ENCODE peak calls at places on chromosomes 16 and 17, in nine cellular contexts. One of them, this sample, is unnamed.
A peak's percentile ranks its signal among the peaks of the same experiment; 100 is the strongest.

GRCh38 chr16:88921603-88921995 is 55.1 kb upstream of the PABPN1L start:
- DNase-seq in fibroblast of lung: no peak
- DNase-seq in H1: no peak
- DNase-seq in aorta: no peak
- DNase-seq in naive thymus-derived CD4-positive, alpha-beta T cell: no peak
- DNase-seq in adrenal gland: no peak
- DNase-seq in ascending aorta: no peak
- DNase-seq in mesendoderm: no peak
- DNase-seq in heart left ventricle: no peak
- DNase-seq in this sample: no peak

GRCh38 chr17:72788950-72789585 is 303.4 kb downstream of the SLC39A11 start:
- DNase-seq in fibroblast of lung: peak; percentile 39
- DNase-seq in H1: no peak
- DNase-seq in aorta: no peak
- DNase-seq in naive thymus-derived CD4-positive, alpha-beta T cell: no peak
- DNase-seq in adrenal gland: no peak
- DNase-seq in ascending aorta: no peak
- DNase-seq in mesendoderm: peak; percentile 68
- DNase-seq in heart left ventricle: no peak
- DNase-seq in this sample: no peak

GRCh38 chr17:30947796-30948195 is 23.0 kb upstream of the RNF135 start:
- DNase-seq in fibroblast of lung: no peak
- DNase-seq in H1: no peak
- DNase-seq in aorta: no peak
- DNase-seq in naive thymus-derived CD4-positive, alpha-beta T cell: no peak
- DNase-seq in adrenal gland: no peak
- DNase-seq in ascending aorta: no peak
- DNase-seq in mesendoderm: no peak
- DNase-seq in heart left ventricle: no peak
- DNase-seq in this sample: no peak

GRCh38 chr17:48191362-48191761 is 83.8 kb downstream of the SNX11 start:
- DNase-seq in fibroblast of lung: no peak
- DNase-seq in H1: no peak
- DNase-seq in aorta: no peak
- DNase-seq in naive thymus-derived CD4-positive, alpha-beta T cell: no peak
- DNase-seq in adrenal gland: no peak
- DNase-seq in ascending aorta: no peak
- DNase-seq in mesendoderm: no peak
- DNase-seq in heart left ventricle: no peak
- DNase-seq in this sample: no peak

GRCh38 chr16:66847533-66848057 is 3.4 kb downstream of the CA7 start:
- DNase-seq in fibroblast of lung: no peak
- DNase-seq in H1: no peak
- DNase-seq in aorta: no peak
- DNase-seq in naive thymus-derived CD4-positive, alpha-beta T cell: no peak
- DNase-seq in adrenal gland: no peak
- DNase-seq in ascending aorta: no peak
- DNase-seq in mesendoderm: no peak
- DNase-seq in heart left ventricle: no peak
- DNase-seq in this sample: no peak

GRCh38 chr17:13813347-13814240 is 211.9 kb upstream of the HS3ST3A1 start:
- DNase-seq in fibroblast of lung: no peak
- DNase-seq in H1: no peak
- DNase-seq in aorta: no peak
- DNase-seq in naive thymus-derived CD4-positive, alpha-beta T cell: no peak
- DNase-seq in adrenal gland: no peak
- DNase-seq in ascending aorta: no peak
- DNase-seq in mesendoderm: peak; percentile 51
- DNase-seq in heart left ventricle: no peak
- DNase-seq in this sample: no peak

GRCh38 chr16:74667215-74667765 is 613 bp upstream of the RFWD3 start:
- DNase-seq in fibroblast of lung: peak; percentile 17
- DNase-seq in H1: peak; percentile 68
- DNase-seq in aorta: peak; percentile 81
- DNase-seq in naive thymus-derived CD4-positive, alpha-beta T cell: peak; percentile 5
- DNase-seq in adrenal gland: peak; percentile 33
- DNase-seq in ascending aorta: no peak
- DNase-seq in mesendoderm: peak; percentile 54
- DNase-seq in heart left ventricle: no peak
- DNase-seq in this sample: peak; percentile 70

GRCh38 chr17:33459078-33459940 is 166.2 kb upstream of the ASIC2 start:
- DNase-seq in fibroblast of lung: no peak
- DNase-seq in H1: no peak
- DNase-seq in aorta: no peak
- DNase-seq in naive thymus-derived CD4-positive, alpha-beta T cell: no peak
- DNase-seq in adrenal gland: no peak
- DNase-seq in ascending aorta: no peak
- DNase-seq in mesendoderm: peak; percentile 50
- DNase-seq in heart left ventricle: no peak
- DNase-seq in this sample: no peak

GRCh38 chr17:15264542-15264941 is 584 bp downstream of the PMP22 start:
- DNase-seq in fibroblast of lung: no peak
- DNase-seq in H1: no peak
- DNase-seq in aorta: no peak
- DNase-seq in naive thymus-derived CD4-positive, alpha-beta T cell: no peak
- DNase-seq in adrenal gland: no peak
- DNase-seq in ascending aorta: no peak
- DNase-seq in mesendoderm: no peak
- DNase-seq in heart left ventricle: no peak
- DNase-seq in this sample: no peak

GRCh38 chr16:66695935-66696668 is 441 bp downstream of the CMTM4 start:
- DNase-seq in fibroblast of lung: no peak
- DNase-seq in H1: peak; percentile 79
- DNase-seq in aorta: peak; percentile 79
- DNase-seq in naive thymus-derived CD4-positive, alpha-beta T cell: no peak
- DNase-seq in adrenal gland: peak; percentile 37
- DNase-seq in ascending aorta: no peak
- DNase-seq in mesendoderm: peak; percentile 48
- DNase-seq in heart left ventricle: peak; percentile 70
- DNase-seq in this sample: peak; percentile 23

GRCh38 chr17:45227101-45227591 is 5.5 kb downstream of the FMNL1 start:
- DNase-seq in fibroblast of lung: peak; percentile 28
- DNase-seq in H1: no peak
- DNase-seq in aorta: no peak
- DNase-seq in naive thymus-derived CD4-positive, alpha-beta T cell: no peak
- DNase-seq in adrenal gland: no peak
- DNase-seq in ascending aorta: no peak
- DNase-seq in mesendoderm: no peak
- DNase-seq in heart left ventricle: no peak
- DNase-seq in this sample: peak; percentile 58

GRCh38 chr16:30096862-30097563 is 1.0 kb upstream of the YPEL3 start:
- DNase-seq in fibroblast of lung: no peak
- DNase-seq in H1: peak; percentile 73
- DNase-seq in aorta: no peak
- DNase-seq in naive thymus-derived CD4-positive, alpha-beta T cell: peak; percentile 39
- DNase-seq in adrenal gland: no peak
- DNase-seq in ascending aorta: no peak
- DNase-seq in mesendoderm: peak; percentile 45
- DNase-seq in heart left ventricle: peak; percentile 38
- DNase-seq in this sample: no peak

GRCh38 chr17:30950669-30951399 is 20.0 kb upstream of the RNF135 start:
- DNase-seq in fibroblast of lung: peak; percentile 93
- DNase-seq in H1: no peak
- DNase-seq in aorta: no peak
- DNase-seq in naive thymus-derived CD4-positive, alpha-beta T cell: no peak
- DNase-seq in adrenal gland: peak; percentile 62
- DNase-seq in ascending aorta: peak; percentile 50
- DNase-seq in mesendoderm: no peak
- DNase-seq in heart left ventricle: peak; percentile 83
- DNase-seq in this sample: peak; percentile 81

GRCh38 chr16:60432472-60432871 is 1603.8 kb downstream of the CDH8 start:
- DNase-seq in fibroblast of lung: no peak
- DNase-seq in H1: no peak
- DNase-seq in aorta: no peak
- DNase-seq in naive thymus-derived CD4-positive, alpha-beta T cell: no peak
- DNase-seq in adrenal gland: no peak
- DNase-seq in ascending aorta: no peak
- DNase-seq in mesendoderm: no peak
- DNase-seq in heart left ventricle: no peak
- DNase-seq in this sample: no peak

GRCh38 chr17:76513306-76513692 is 12.1 kb upstream of the RHBDF2 start:
- DNase-seq in fibroblast of lung: no peak
- DNase-seq in H1: no peak
- DNase-seq in aorta: no peak
- DNase-seq in naive thymus-derived CD4-positive, alpha-beta T cell: no peak
- DNase-seq in adrenal gland: no peak
- DNase-seq in ascending aorta: no peak
- DNase-seq in mesendoderm: no peak
- DNase-seq in heart left ventricle: no peak
- DNase-seq in this sample: no peak

GRCh38 chr17:76517638-76518038 is 16.4 kb upstream of the RHBDF2 start:
- DNase-seq in fibroblast of lung: no peak
- DNase-seq in H1: no peak
- DNase-seq in aorta: no peak
- DNase-seq in naive thymus-derived CD4-positive, alpha-beta T cell: no peak
- DNase-seq in adrenal gland: no peak
- DNase-seq in ascending aorta: no peak
- DNase-seq in mesendoderm: no peak
- DNase-seq in heart left ventricle: no peak
- DNase-seq in this sample: no peak

GRCh38 chr17:76512366-76513305 is 11.4 kb upstream of the RHBDF2 start:
- DNase-seq in fibroblast of lung: no peak
- DNase-seq in H1: no peak
- DNase-seq in aorta: no peak
- DNase-seq in naive thymus-derived CD4-positive, alpha-beta T cell: no peak
- DNase-seq in adrenal gland: no peak
- DNase-seq in ascending aorta: no peak
- DNase-seq in mesendoderm: no peak
- DNase-seq in heart left ventricle: peak; percentile 47
- DNase-seq in this sample: no peak

GRCh38 chr17:76511562-76512365 is 10.5 kb upstream of the RHBDF2 start:
- DNase-seq in fibroblast of lung: peak; percentile 55
- DNase-seq in H1: no peak
- DNase-seq in aorta: no peak
- DNase-seq in naive thymus-derived CD4-positive, alpha-beta T cell: no peak
- DNase-seq in adrenal gland: no peak
- DNase-seq in ascending aorta: no peak
- DNase-seq in mesendoderm: no peak
- DNase-seq in heart left ventricle: no peak
- DNase-seq in this sample: no peak

GRCh38 chr17:76515291-76515949 is 14.2 kb upstream of the RHBDF2 start:
- DNase-seq in fibroblast of lung: peak; percentile 96
- DNase-seq in H1: no peak
- DNase-seq in aorta: peak; percentile 90
- DNase-seq in naive thymus-derived CD4-positive, alpha-beta T cell: peak; percentile 92
- DNase-seq in adrenal gland: no peak
- DNase-seq in ascending aorta: peak; percentile 69
- DNase-seq in mesendoderm: no peak
- DNase-seq in heart left ventricle: peak; percentile 86
- DNase-seq in this sample: peak; percentile 87
- H3K4me1 ChIP-seq in fibroblast of lung: peaks cover 10% of the 10 kb centered on the region
- H3K4me1 ChIP-seq in H1: no peaks in the 10 kb centered on the region
- H3K4me1 ChIP-seq in aorta: no peaks in the 10 kb centered on the region
- H3K4me1 ChIP-seq in naive thymus-derived CD4-positive, alpha-beta T cell: peaks cover 58% of the 10 kb centered on the region
- H3K4me1 ChIP-seq in adrenal gland: no peaks in the 10 kb centered on the region
- H3K4me1 ChIP-seq in ascending aorta: peaks cover 11% of the 10 kb centered on the region
- H3K4me1 ChIP-seq in mesendoderm: no peaks in the 10 kb centered on the region
- H3K4me1 ChIP-seq in heart left ventricle: no peaks in the 10 kb centered on the region
- H3K4me1 ChIP-seq in this sample: no peaks in the 10 kb centered on the region

GRCh38 chr17:55601874-55602364 is 90.7 kb upstream of the SMIM36 start:
- DNase-seq in fibroblast of lung: peak; percentile 76
- DNase-seq in H1: peak; percentile 58
- DNase-seq in aorta: no peak
- DNase-seq in naive thymus-derived CD4-positive, alpha-beta T cell: no peak
- DNase-seq in adrenal gland: no peak
- DNase-seq in ascending aorta: no peak
- DNase-seq in mesendoderm: peak; percentile 93
- DNase-seq in heart left ventricle: no peak
- DNase-seq in this sample: no peak
- H3K27ac ChIP-seq in fibroblast of lung: no peak overlapping the region
- H3K27ac ChIP-seq in H1: no peak overlapping the region
- H3K27ac ChIP-seq in aorta: no peak overlapping the region
- H3K27ac ChIP-seq in naive thymus-derived CD4-positive, alpha-beta T cell: no peak overlapping the region
- H3K27ac ChIP-seq in adrenal gland: no peak overlapping the region
- H3K27ac ChIP-seq in ascending aorta: no peak overlapping the region
- H3K27ac ChIP-seq in mesendoderm: no peak overlapping the region
- H3K27ac ChIP-seq in heart left ventricle: no peak overlapping the region
- H3K27ac ChIP-seq in this sample: no peak overlapping the region

DNA sequence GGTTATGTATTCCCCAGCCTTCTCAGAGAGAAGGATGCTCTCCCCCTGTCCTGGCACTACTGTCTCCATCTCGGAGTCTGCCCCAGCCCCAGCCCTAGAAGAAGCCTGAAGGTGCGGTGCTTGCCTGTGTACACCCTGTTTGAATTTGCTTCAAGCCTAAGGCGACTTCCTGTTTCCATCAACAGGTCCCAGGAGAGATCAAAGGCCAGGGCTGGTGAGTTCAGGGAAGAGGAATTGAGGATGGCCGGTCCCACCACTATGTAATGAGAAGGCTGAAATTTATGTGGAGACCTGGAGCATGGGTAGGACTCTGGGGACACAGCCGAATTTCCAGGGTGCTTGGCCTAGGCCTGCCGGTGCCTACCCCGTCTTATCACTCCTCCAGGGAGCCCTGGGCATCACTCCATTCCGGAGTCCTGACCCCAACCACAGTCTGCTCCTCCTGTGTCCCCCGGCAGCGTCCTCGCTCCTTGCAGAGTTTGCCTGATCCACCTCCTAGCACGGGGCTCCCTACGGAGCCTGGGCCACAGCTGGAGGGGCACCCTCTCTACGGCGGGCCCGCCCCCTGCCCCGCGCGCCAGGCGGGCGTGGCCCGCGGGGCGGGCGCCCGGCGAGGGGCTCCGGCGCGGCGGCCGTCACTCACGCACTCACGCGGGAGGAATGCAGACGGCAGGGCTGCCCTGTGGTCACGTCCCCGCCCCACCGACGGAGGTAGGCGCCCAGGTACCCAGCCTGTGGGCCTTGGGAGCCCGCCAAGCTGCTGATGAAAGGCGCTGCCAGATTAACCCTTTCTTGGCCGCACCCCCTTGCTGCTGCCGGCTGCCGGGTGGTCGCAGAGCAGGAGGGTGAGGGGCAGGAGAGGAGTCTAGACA is 53.8 kb upstream of the TAC4 start:
- DNase-seq in fibroblast of lung: no peak
- DNase-seq in H1: no peak
- DNase-seq in aorta: no peak
- DNase-seq in naive thymus-derived CD4-positive, alpha-beta T cell: no peak
- DNase-seq in adrenal gland: no peak
- DNase-seq in ascending aorta: no peak
- DNase-seq in mesendoderm: peak; percentile 57
- DNase-seq in heart left ventricle: no peak
- DNase-seq in this sample: no peak
- H3K27me3 ChIP-seq in fibroblast of lung: peaks cover 43% of the 10 kb centered on the region
- H3K27me3 ChIP-seq in H1: peaks cover 48% of the 10 kb centered on the region
- H3K27me3 ChIP-seq in aorta: no peaks in the 10 kb centered on the region
- H3K27me3 ChIP-seq in naive thymus-derived CD4-positive, alpha-beta T cell: peaks cover 5% of the 10 kb centered on the region
- H3K27me3 ChIP-seq in adrenal gland: peaks cover 39% of the 10 kb centered on the region
- H3K27me3 ChIP-seq in ascending aorta: peaks cover 5% of the 10 kb centered on the region
- H3K27me3 ChIP-seq in mesendoderm: peaks cover 16% of the 10 kb centered on the region
- H3K27me3 ChIP-seq in heart left ventricle: peaks cover 41% of the 10 kb centered on the region
- H3K27me3 ChIP-seq in this sample: no peaks in the 10 kb centered on the region

DNA sequence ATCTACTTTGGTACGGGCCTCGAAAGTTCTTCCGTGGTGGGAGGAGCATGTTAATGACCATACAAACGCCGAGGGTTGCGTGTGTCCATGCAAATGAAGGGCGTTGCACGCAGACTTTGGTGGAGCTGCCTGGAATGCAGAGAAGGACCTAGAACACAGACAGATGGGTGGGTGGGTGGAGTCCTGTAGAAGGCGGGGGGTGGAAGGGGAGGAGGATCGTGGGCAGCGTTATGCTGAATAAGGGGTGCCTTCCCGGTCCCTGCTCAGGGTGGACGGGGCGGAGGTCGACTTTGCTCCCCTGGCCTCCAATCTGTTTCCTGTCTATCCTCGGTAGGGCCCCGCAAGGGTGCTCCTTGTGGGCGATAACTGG is 795 bp upstream of the PAQR4 start:
- DNase-seq in fibroblast of lung: no peak
- DNase-seq in H1: no peak
- DNase-seq in aorta: no peak
- DNase-seq in naive thymus-derived CD4-positive, alpha-beta T cell: no peak
- DNase-seq in adrenal gland: no peak
- DNase-seq in ascending aorta: no peak
- DNase-seq in mesendoderm: no peak
- DNase-seq in heart left ventricle: peak; percentile 52
- DNase-seq in this sample: peak; percentile 57
- H3K4me1 ChIP-seq in fibroblast of lung: peaks cover 2% of the 10 kb centered on the region
- H3K4me1 ChIP-seq in H1: no peaks in the 10 kb centered on the region
- H3K4me1 ChIP-seq in aorta: no peaks in the 10 kb centered on the region
- H3K4me1 ChIP-seq in naive thymus-derived CD4-positive, alpha-beta T cell: peaks cover 19% of the 10 kb centered on the region
- H3K4me1 ChIP-seq in adrenal gland: peaks cover 23% of the 10 kb centered on the region
- H3K4me1 ChIP-seq in ascending aorta: peaks cover 40% of the 10 kb centered on the region
- H3K4me1 ChIP-seq in mesendoderm: no peaks in the 10 kb centered on the region
- H3K4me1 ChIP-seq in heart left ventricle: peaks cover 4% of the 10 kb centered on the region
- H3K4me1 ChIP-seq in this sample: peaks cover 4% of the 10 kb centered on the region

This sample was measured in right cardiac atrium.